ENCODE peak calls at places on chromosome 20, in five cellular contexts. D is sigmoid colon, N is breast epithelium, I is prostate gland, S is stomach. K is an unnamed sample. For H3K4me1, the result is how much of the 10 kb centered on the place peaks cover.

GRCh38 chr20:35007891-35008290 is 52.2 kb downstream of the MYH7B start:
- DNase-seq in N (no peak), S (no peak), D (peak), I (no peak), K (peak)

GRCh38 chr20:12414446-12415274 is 497.0 kb downstream of the BTBD3 start:
- DNase-seq in D (no peak), N (no peak), S (no peak), I (no peak), K (no peak)

GRCh38 chr20:49558826-49559225 is 9.1 kb downstream of the PTGIS start:
- DNase-seq in I (no peak), N (no peak), D (peak), S (no peak), K (no peak)

GRCh38 chr20:4613718-4614620 is 107.7 kb upstream of the PRND start:
- DNase-seq in D (no peak), S (peak), N (no peak), I (no peak), K (no peak)

GRCh38 chr20:51700809-51701285 is 67.3 kb downstream of the ATP9A start:
- DNase-seq in S (no peak), D (no peak), I (peak), N (no peak), K (no peak)

GRCh38 chr20:33791959-33792597 is 19.1 kb upstream of the CHMP4B start:
- DNase-seq in N (no peak), S (peak), D (peak), I (no peak), K (peak)

GRCh38 chr20:32622585-32623468 is 37.7 kb upstream of the NOL4L start:
- DNase-seq in D (no peak), S (no peak), N (no peak), I (no peak), K (no peak)

GRCh38 chr20:3246682-3247081 is 7.7 kb upstream of the SLC4A11 start:
- DNase-seq in N (no peak), D (no peak), I (no peak), S (no peak), K (no peak)

GRCh38 chr20:34525709-34526416 is 9.6 kb downstream of the DYNLRB1 start:
- DNase-seq in S (peak), N (peak), I (peak), D (peak), K (no peak)

GRCh38 chr20:50844430-50845100 is 49.7 kb downstream of the BCAS4 start:
- DNase-seq in I (peak), D (no peak), N (no peak), S (peak), K (peak)

GRCh38 chr20:46341374-46342044 is 33.2 kb upstream of the CDH22 start:
- DNase-seq in N (no peak), I (no peak), D (no peak), S (no peak), K (no peak)

GRCh38 chr20:19929749-19930148 is 87.4 kb upstream of the NAA20 start:
- DNase-seq in D (no peak), N (no peak), I (no peak), S (no peak), K (no peak)

GRCh38 chr20:6014957-6015356 is 38.9 kb downstream of the LRRN4 start:
- DNase-seq in I (no peak), D (no peak), S (no peak), N (no peak), K (no peak)

GRCh38 chr20:20710847-20711315 is 1.6 kb downstream of the RALGAPA2 start:
- DNase-seq in S (peak), D (no peak), I (peak), N (no peak), K (peak)

GRCh38 chr20:36101201-36101600 is 53.3 kb upstream of the EPB41L1 start:
- DNase-seq in D (no peak), S (peak), N (no peak), I (no peak), K (no peak)
- H3K4me1 ChIP-seq in D (under half), S (half or more), N (under half), I (under half), K (under half)

GRCh38 chr20:8220716-8221115 is 88.7 kb downstream of the PLCB1 start:
- DNase-seq in N (no peak), S (no peak), I (no peak), D (peak), K (no peak)
- TF ChIP-seq POLR2AphosphoS5 in N (no peak), S (no peak), I (no peak), D (no peak), K (no peak)

GRCh38 chr20:47713163-47713562 is 72.1 kb downstream of the SULF2 start:
- DNase-seq in S (no peak), N (no peak), D (no peak), I (no peak), K (no peak)

GRCh38 chr20:47708953-47709833 is 76.1 kb downstream of the SULF2 start:
- DNase-seq in S (no peak), N (no peak), D (no peak), I (no peak), K (no peak)

GRCh38 chr20:47713941-47714450 is 71.3 kb downstream of the SULF2 start:
- DNase-seq in S (no peak), D (no peak), N (no peak), I (no peak), K (no peak)

GRCh38 chr20:47710665-47711045 is 74.6 kb downstream of the SULF2 start:
- DNase-seq in D (no peak), N (no peak), I (no peak), S (no peak), K (no peak)

DNA sequence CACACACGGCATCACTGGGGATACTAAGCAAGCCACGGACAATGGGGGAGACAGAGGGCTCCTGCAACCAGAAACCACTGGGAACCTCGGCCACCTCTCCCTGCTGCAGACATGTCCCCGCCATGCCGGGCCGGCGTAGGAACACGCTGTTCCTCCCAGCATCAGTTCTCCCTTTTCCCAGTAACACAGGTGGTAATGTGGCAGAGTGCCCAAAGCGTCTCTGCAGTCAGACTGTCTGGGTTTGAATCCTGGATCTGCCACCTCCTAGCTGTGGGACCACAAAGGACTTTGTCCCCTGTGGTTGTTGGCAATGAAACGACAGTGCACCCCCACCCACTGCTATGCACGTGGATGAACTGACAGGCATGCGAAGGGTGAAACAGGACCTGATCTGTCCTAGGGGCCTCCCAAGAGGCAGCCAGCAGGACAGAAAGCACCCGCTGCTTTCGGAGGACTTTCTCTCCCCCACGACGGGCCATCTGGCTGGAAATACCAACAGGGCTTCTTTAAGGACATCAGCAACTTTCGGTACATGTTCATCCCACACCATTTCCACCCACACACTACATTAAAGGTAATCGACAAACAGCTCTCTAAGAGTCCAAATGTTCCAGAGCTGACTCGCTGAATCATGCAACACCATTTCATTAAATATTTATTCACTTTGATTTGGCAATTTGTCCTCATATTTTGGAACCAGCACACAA is 74.1 kb downstream of the SULF2 start:
- DNase-seq in I (no peak), D (no peak), N (no peak), S (peak), K (no peak)
- TF ChIP-seq POLR2A in I (no peak), D (no peak), N (no peak), S (no peak), K (no peak)

DNA sequence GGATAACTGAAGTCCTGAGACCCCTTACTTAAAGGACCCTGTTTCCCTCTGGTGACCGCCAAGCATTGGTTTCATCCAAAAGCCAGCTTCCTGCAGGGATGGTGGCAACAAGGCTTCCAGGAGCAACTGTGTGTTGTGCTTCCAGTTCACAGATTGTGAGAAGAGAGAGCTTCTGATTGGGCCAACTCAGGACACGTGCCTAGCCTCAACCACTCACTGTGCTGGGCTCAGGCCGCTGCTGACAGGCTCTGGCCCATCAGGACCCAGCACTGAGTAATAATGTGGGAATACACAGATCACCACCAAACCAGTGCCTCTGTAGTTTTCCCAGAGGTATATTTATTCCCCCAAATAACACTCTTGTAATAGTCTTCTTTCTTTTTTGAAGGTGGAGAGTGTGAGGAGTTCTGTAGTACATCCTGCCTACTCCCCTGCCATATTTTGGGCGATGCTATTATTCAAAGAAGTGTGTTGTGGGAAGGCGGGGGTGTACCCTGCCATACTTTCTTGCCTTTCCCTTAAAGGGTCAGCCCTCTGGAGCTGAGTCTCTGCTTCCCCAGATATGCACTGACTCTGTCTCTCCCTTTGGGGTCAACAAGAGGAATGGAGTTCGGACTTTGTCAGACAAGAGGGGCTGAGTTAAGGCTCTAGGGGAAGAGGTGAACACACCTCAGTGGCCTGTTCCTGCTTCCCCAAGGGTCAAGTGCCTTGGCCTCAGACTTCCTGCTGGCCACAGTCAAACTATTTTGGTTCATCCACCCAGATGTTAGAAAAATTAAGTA is 23.2 kb downstream of the PPP1R16B start:
- DNase-seq in S (no peak), N (no peak), D (no peak), I (no peak), K (no peak)
- H3K4me1 ChIP-seq in S (under half), N (under half), D (under half), I (under half), K (under half)

DNA sequence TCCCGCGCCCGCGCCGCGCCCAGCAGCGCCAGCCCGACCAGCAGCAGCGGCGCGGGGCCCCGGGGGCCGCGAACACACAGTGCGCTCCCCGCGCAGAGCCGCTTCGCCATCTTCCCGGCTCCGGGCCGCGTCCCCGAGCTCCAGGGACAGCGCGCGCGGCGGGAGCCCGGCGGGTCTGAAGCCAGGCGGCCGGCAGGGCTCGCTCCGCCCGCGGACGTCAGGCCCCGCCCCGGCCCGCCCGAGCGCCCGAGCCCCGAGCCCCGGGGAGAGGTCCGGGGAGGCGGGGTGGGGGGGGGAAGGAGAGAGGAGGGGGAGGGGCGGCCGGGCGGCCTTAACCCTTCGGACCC is at the start of gene LAMA5:
- DNase-seq in D (peak), N (no peak), S (peak), I (no peak), K (peak)
- TF ChIP-seq POLR2AphosphoS5 in D (peak), N (no peak), S (no peak), I (no peak), K (no peak)

GRCh38 chr20:59232618-59233017 is 67.8 kb upstream of the EDN3 start:
- DNase-seq in D (no peak), S (no peak), I (no peak), N (no peak), K (no peak)
- TF ChIP-seq POLR2A in D (no peak), S (no peak), I (no peak), N (no peak), K (no peak)

GRCh38 chr20:62822788-62823651 is 6.2 kb downstream of the COL9A3 start:
- DNase-seq in S (peak), I (no peak), N (no peak), D (no peak), K (no peak)
- H3K4me1 ChIP-seq in S (under half), I (under half), N (under half), D (under half), K (under half)

DNA sequence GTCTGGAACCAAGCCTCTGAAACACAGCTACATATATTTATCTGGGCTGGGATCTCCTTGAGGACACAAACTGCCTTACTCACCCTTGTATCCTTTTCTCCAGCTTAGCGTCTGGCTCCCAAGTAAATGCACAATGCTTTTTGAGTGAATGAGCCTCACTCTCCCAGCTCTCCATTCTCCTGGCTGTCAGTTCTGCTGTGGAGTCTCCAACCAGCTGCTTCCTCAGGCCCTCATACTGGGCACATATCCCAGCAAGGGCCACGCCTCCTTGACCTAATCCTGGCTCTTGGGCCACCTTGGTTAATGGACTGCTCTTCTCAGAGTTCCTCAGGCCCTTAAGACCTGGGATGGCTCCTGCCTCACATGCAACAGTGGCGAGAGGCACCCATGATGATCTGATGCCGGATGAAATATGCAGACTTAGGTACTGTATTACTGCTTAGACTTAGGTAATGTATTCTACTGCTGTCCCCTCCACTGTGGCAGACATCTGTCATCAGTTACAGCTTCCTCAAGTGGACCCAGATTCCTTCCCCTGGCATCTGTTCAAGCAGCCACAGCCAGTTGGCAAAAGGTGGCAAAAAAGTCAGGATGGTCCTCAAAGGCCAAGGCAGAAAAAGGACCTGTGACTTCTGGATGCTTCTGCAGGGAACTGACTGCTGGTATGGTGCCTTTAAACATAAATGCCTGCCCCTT is 16.5 kb downstream of the SNHG17 start:
- DNase-seq in N (no peak), S (peak), D (peak), I (no peak), K (no peak)
- TF ChIP-seq POLR2AphosphoS5 in N (no peak), S (no peak), D (no peak), I (no peak), K (no peak)

GRCh38 chr20:57409316-57409671 is 18.1 kb downstream of the RBM38 start:
- DNase-seq in N (no peak), S (no peak), D (no peak), I (no peak), K (no peak)

GRCh38 chr20:57408131-57408530 is 16.9 kb downstream of the RBM38 start:
- DNase-seq in N (no peak), D (no peak), I (no peak), S (no peak), K (no peak)

GRCh38 chr20:57410398-57411323 is 19.5 kb downstream of the RBM38 start:
- DNase-seq in D (no peak), I (no peak), S (no peak), N (no peak), K (no peak)

GRCh38 chr20:57408536-57409233 is 17.5 kb downstream of the RBM38 start:
- DNase-seq in S (no peak), D (no peak), I (no peak), N (no peak), K (peak)

DNA sequence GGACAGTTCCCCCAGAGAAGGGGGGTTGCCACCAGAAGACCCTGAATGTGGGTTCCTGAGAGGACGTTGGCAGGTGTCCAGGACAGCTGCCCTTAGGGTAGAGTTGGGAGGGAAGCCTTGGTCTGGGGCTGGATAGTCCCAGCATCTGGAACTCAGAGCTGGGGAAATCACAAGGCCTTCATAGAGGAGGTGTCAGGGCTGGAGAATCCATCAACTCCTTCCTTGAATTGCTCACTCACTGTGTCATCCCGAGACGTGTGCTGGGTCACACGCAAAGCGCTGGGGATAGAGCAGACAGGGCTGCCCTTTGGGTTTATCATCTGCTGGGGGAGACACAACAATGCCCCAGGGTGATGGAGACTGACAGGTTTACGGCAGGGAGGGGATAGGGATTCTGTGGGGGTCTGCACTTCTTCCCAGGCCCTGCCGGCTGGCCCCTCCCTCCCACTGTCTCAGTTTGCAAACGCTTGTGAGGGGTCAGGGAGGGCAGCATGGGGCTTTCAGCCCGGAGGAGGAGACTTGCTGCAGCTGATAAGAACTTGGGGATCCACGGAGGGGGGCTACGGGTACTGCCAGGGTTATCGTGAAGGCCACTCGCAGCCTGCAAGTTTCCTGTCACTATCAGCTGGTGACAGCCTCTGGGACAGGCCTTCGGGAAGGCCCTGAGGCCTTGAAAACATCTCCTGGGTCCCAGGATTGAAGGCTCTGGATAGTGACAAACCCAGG is 18.6 kb downstream of the RBM38 start:
- DNase-seq in S (no peak), I (no peak), D (no peak), N (no peak), K (no peak)
- TF ChIP-seq POLR2A in S (no peak), I (no peak), D (no peak), N (no peak), K (no peak)